ENCODE peak calls at places on chromosomes 12 and 14, in eight cellular contexts. Y is IMR-90, N is HepG2, O is upper lobe of left lung, W is A549, P is right lobe of liver, E is suprapubic skin, I is heart left ventricle. D is an unnamed sample.

GRCh38 chr12:89261210-89261609 is 91.1 kb downstream of the DUSP6 start:
- DNase-seq in Y (no peak), N (no peak), O (no peak), W (no peak), P (no peak), E (no peak), I (no peak), D (no peak)

GRCh38 chr14:102732924-102733323 is 44.3 kb upstream of the TRAF3 start:
- DNase-seq in Y (no peak), N (no peak), O (no peak), W (no peak), P (peak), E (no peak), I (no peak), D (no peak)

GRCh38 chr12:95755236-95755865 is 35.2 kb downstream of the NTN4 start:
- DNase-seq in Y (no peak), N (no peak), O (no peak), W (no peak), P (no peak), E (no peak), I (peak), D (no peak)

GRCh38 chr14:53929871-53930685 is 26.5 kb downstream of the BMP4 start:
- DNase-seq in Y (no peak), N (no peak), O (no peak), W (peak), P (no peak), E (no peak), I (no peak), D (no peak)

GRCh38 chr12:42574879-42575278 is 14.7 kb downstream of the PRICKLE1 start:
- DNase-seq in Y (no peak), N (no peak), O (no peak), W (no peak), P (no peak), E (no peak), I (no peak), D (no peak)

GRCh38 chr14:89067293-89067972 is 243.0 kb downstream of the TTC8 start:
- DNase-seq in Y (no peak), N (no peak), O (peak), W (no peak), P (no peak), E (no peak), I (no peak), D (no peak)

GRCh38 chr14:93113678-93114067 is 2.1 kb downstream of the ITPK1 start:
- DNase-seq in Y (no peak), N (no peak), O (no peak), W (no peak), P (no peak), E (no peak), I (no peak), D (no peak)

GRCh38 chr14:77926942-77927341 is 127.0 kb downstream of the ADCK1 start:
- DNase-seq in Y (no peak), N (no peak), O (no peak), W (no peak), P (no peak), E (no peak), I (no peak), D (no peak)

GRCh38 chr12:85834378-85834777 is 1.8 kb downstream of the RASSF9 start:
- DNase-seq in Y (no peak), N (no peak), O (no peak), W (no peak), P (no peak), E (no peak), I (no peak), D (no peak)

GRCh38 chr14:67426161-67426560 is 14.2 kb upstream of the PLEK2 start:
- DNase-seq in Y (no peak), N (no peak), O (no peak), W (no peak), P (no peak), E (no peak), I (no peak), D (no peak)

GRCh38 chr12:1083888-1084262 is 92.9 kb downstream of the ERC1 start:
- DNase-seq in Y (peak), N (peak), O (no peak), W (peak), P (peak), E (no peak), I (no peak), D (no peak)

GRCh38 chr12:20489645-20490044 is 121.3 kb downstream of the PDE3A start:
- DNase-seq in Y (peak), N (no peak), O (no peak), W (peak), P (no peak), E (no peak), I (no peak), D (no peak)

GRCh38 chr14:71855399-71856036 is 76.7 kb upstream of the RGS6 start:
- DNase-seq in Y (peak), N (peak), O (no peak), W (peak), P (peak), E (no peak), I (peak), D (no peak)

GRCh38 chr14:79483989-79484388 is 727.3 kb downstream of the DIO2 start:
- DNase-seq in Y (no peak), N (no peak), O (no peak), W (no peak), P (no peak), E (no peak), I (no peak), D (no peak)

GRCh38 chr14:96072076-96072475 is 32.9 kb downstream of the C14orf132 start:
- DNase-seq in Y (no peak), N (no peak), O (no peak), W (no peak), P (peak), E (peak), I (no peak), D (no peak)

GRCh38 chr12:93573552-93574223 is 1.2 kb downstream of the SOCS2 start:
- DNase-seq in Y (peak), N (no peak), O (no peak), W (no peak), P (no peak), E (no peak), I (peak), D (peak)

GRCh38 chr14:30077946-30078345 is 150.3 kb upstream of the PRKD1 start:
- DNase-seq in Y (no peak), N (no peak), O (no peak), W (no peak), P (no peak), E (no peak), I (no peak), D (no peak)

GRCh38 chr14:105840266-105841021 is 314.1 kb downstream of the TMEM121 start:
- DNase-seq in Y (no peak), N (no peak), O (peak), W (no peak), P (peak), E (peak), I (no peak), D (no peak)

GRCh38 chr12:104546575-104546974 is 89.8 kb downstream of the CHST11 start:
- DNase-seq in Y (no peak), N (no peak), O (no peak), W (no peak), P (no peak), E (no peak), I (no peak), D (no peak)
- H3K27ac ChIP-seq in Y (no peak), N (no peak), O (no peak), W (no peak), P (no peak), E (no peak), I (no peak), D (no peak)

GRCh38 chr12:124387510-124387855 is 92.6 kb downstream of the RFLNA start:
- DNase-seq in Y (no peak), N (peak), O (peak), W (no peak), P (peak), E (no peak), I (peak), D (peak)
- TF ChIP-seq POLR2A in Y (no peak), N (no peak), O (no peak), W (no peak), P (no peak), E (no peak), I (no peak), D (no peak)

GRCh38 chr14:55026793-55027560 is at the start of the genes SOCS4 and WDHD1:
- DNase-seq in Y (peak), N (peak), O (peak), W (peak), P (peak), E (peak), I (peak), D (peak)
- TF ChIP-seq CTCF in Y (peak), N (peak), O (peak), W (no peak), P (peak), E (no peak), I (peak), D (no peak)

DNA sequence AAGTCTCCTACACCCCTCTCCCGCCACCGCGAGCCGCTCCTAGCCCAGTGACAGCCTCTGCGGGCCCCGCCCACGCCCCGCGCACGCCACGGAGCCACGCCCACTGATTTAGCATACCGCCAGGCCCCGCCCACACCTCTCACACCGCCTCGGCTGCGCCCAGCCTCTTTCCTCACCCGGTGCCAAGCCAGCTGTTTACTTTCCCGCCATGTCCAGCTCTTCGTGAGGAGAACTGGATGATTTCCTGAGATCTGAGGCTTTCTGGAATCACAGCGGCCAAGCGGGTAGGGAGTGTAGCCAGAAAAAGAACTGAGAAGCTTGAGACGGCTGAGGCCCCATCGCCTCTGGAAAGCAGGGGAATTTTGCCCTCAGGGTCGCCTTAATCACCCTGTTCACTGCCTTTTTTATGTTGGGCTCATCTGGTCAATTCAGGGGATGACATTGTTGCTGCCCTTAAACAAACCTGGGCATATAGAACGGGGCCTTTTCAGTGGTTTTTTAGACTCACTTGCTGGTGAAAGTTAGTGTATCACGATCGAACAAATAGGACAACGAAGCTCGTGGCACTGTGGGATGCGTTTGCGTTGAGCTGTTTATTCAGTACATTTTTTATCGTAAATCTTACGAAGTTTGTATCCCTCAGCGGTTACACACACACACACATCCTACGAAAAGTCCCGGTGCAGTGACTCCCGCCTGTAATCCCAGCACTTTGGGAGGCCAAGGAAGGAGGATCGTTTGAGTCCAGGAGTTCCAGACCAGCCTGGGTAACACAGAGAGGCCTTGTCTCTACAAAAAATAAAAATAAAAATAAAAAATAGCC is at the start of gene RNF212B:
- DNase-seq in Y (peak), N (peak), O (peak), W (peak), P (peak), E (peak), I (peak), D (peak)
- H3K27ac ChIP-seq in Y (no peak), N (no peak), O (no peak), W (no peak), P (no peak), E (no peak), I (no peak), D (no peak)

GRCh38 chr12:132831771-132832170 is 3.1 kb upstream of the GOLGA3 start:
- DNase-seq in Y (no peak), N (no peak), O (no peak), W (no peak), P (no peak), E (no peak), I (no peak), D (no peak)

GRCh38 chr12:132825089-132825488 is 3.6 kb downstream of the GOLGA3 start:
- DNase-seq in Y (no peak), N (no peak), O (no peak), W (no peak), P (no peak), E (no peak), I (no peak), D (no peak)

GRCh38 chr12:132827763-132828703 is 636 bp downstream of the GOLGA3 start:
- DNase-seq in Y (peak), N (peak), O (no peak), W (peak), P (peak), E (peak), I (peak), D (peak)

GRCh38 chr12:132825861-132826260 is 2.8 kb downstream of the GOLGA3 start:
- DNase-seq in Y (no peak), N (no peak), O (no peak), W (no peak), P (no peak), E (no peak), I (no peak), D (no peak)

GRCh38 chr12:132828706-132829534 is at the start of gene GOLGA3:
- DNase-seq in Y (peak), N (peak), O (peak), W (peak), P (peak), E (peak), I (peak), D (peak)
- TF ChIP-seq POLR2A in Y (peak), N (peak), O (peak), W (peak), P (peak), E (no peak), I (no peak), D (peak)

GRCh38 chr14:32382704-32383103 is 53.6 kb downstream of the AKAP6 start:
- DNase-seq in Y (no peak), N (no peak), O (no peak), W (peak), P (no peak), E (no peak), I (peak), D (no peak)
- TF ChIP-seq CTCF in Y (peak), N (peak), O (no peak), W (peak), P (peak), E (no peak), I (peak), D (no peak)

D was measured in ovary.